ENCODE peak calls at places on chromosomes 13 and 19, in six cellular contexts. Y is breast epithelium, N is upper lobe of left lung, R is sigmoid colon, T is transverse colon, Q is H1. B is an unnamed sample.

GRCh38 chr19:41436664-41436951 is 3.1 kb downstream of the DMAC2 start:
- DNase-seq in Y (no peak), N (no peak), R (no peak), T (no peak), Q (no peak), B (no peak)

GRCh38 chr13:36382030-36382429 is 35.8 kb upstream of the SPART start:
- DNase-seq in Y (no peak), N (no peak), R (no peak), T (no peak), Q (no peak), B (no peak)

GRCh38 chr13:108929532-108929931 is 300.1 kb downstream of the MYO16 start:
- DNase-seq in Y (no peak), N (no peak), R (no peak), T (no peak), Q (no peak), B (no peak)

GRCh38 chr13:93660664-93661063 is 434.1 kb downstream of the GPC6 start:
- DNase-seq in Y (no peak), N (no peak), R (no peak), T (no peak), Q (no peak), B (no peak)

GRCh38 chr19:49895566-49896297 is 955 bp downstream of the IL4I1 start:
- DNase-seq in Y (no peak), N (no peak), R (no peak), T (no peak), Q (no peak), B (no peak)

GRCh38 chr13:79673993-79674377 is 193.0 kb downstream of the NDFIP2 start:
- DNase-seq in Y (no peak), N (no peak), R (no peak), T (no peak), Q (no peak), B (no peak)

GRCh38 chr19:54047626-54048025 is 16.1 kb downstream of the VSTM1 start:
- DNase-seq in Y (no peak), N (no peak), R (no peak), T (no peak), Q (no peak), B (no peak)

GRCh38 chr13:31968473-31968872 is 63.1 kb upstream of the FRY start:
- DNase-seq in Y (no peak), N (peak; percentile 68), R (no peak), T (peak; percentile 26), Q (no peak), B (no peak)

GRCh38 chr13:46152627-46153328 is 29.2 kb downstream of the LCP1 start:
- DNase-seq in Y (no peak), N (no peak), R (no peak), T (no peak), Q (no peak), B (no peak)

GRCh38 chr13:95497307-95497943 is 55.1 kb upstream of the CLDN10 start:
- DNase-seq in Y (no peak), N (no peak), R (no peak), T (no peak), Q (no peak), B (no peak)

GRCh38 chr13:98761126-98761978 is 8.9 kb upstream of the SLC15A1 start:
- DNase-seq in Y (no peak), N (no peak), R (no peak), T (no peak), Q (no peak), B (no peak)

GRCh38 chr13:99984463-99985242 is 3.1 kb downstream of the ZIC2 start:
- DNase-seq in Y (no peak), N (no peak), R (no peak), T (no peak), Q (peak; percentile 69), B (no peak)

GRCh38 chr19:1151917-1152601 is 22.0 kb downstream of the SBNO2 start:
- DNase-seq in Y (no peak), N (no peak), R (no peak), T (no peak), Q (no peak), B (no peak)

GRCh38 chr13:110690516-110690915 is 15.4 kb downstream of the CARS2 start:
- DNase-seq in Y (no peak), N (no peak), R (no peak), T (no peak), Q (no peak), B (no peak)

GRCh38 chr19:45881909-45882528 is 3.9 kb downstream of the IRF2BP1 start:
- DNase-seq in Y (no peak), N (no peak), R (no peak), T (peak; percentile 57), Q (peak; percentile 67), B (no peak)

GRCh38 chr19:47369923-47370625 is 21.0 kb downstream of the DHX34 start:
- DNase-seq in Y (no peak), N (peak; percentile 78), R (no peak), T (no peak), Q (no peak), B (no peak)

GRCh38 chr13:99178636-99179035 is 22.0 kb upstream of the UBAC2 start:
- DNase-seq in Y (no peak), N (no peak), R (no peak), T (no peak), Q (no peak), B (peak; percentile 62)

GRCh38 chr19:44745386-44745831 is 3.1 kb upstream of the BCL3 start:
- DNase-seq in Y (peak; percentile 66), N (peak; percentile 83), R (peak; percentile 88), T (peak; percentile 82), Q (no peak), B (no peak)

GRCh38 chr19:52112624-52113023 is 17.1 kb upstream of the ZNF841 start:
- DNase-seq in Y (no peak), N (no peak), R (no peak), T (no peak), Q (no peak), B (no peak)
- H3K9me3 ChIP-seq in Y (peaks cover 99% of the 10 kb centered on the region), N (peaks cover 99% of the 10 kb centered on the region), R (peaks cover 58% of the 10 kb centered on the region), T (peaks cover 96% of the 10 kb centered on the region), Q (peaks cover 84% of the 10 kb centered on the region), B (peaks cover 60% of the 10 kb centered on the region)

GRCh38 chr19:40433391-40434216 is 7.8 kb upstream of the SERTAD1 start:
- DNase-seq in Y (peak; percentile 87), N (peak; percentile 94), R (peak; percentile 97), T (peak; percentile 92), Q (peak; percentile 86), B (no peak)
- TF ChIP-seq POLR2AphosphoS5 in Y (peak; percentile 79), N (peak; percentile 59), R (peak; percentile 82), T (peak; percentile 69), Q (peak; percentile 36), B (peak; percentile 40)

GRCh38 chr13:20908714-20909497 is 6.4 kb upstream of the XPO4 start:
- DNase-seq in Y (no peak), N (no peak), R (no peak), T (no peak), Q (no peak), B (no peak)

GRCh38 chr13:20911037-20911436 is 8.5 kb upstream of the XPO4 start:
- DNase-seq in Y (no peak), N (no peak), R (no peak), T (no peak), Q (no peak), B (no peak)
- H3K9me3 ChIP-seq in Y (no peaks in the 10 kb centered on the region), N (no peaks in the 10 kb centered on the region), R (no peaks in the 10 kb centered on the region), T (no peaks in the 10 kb centered on the region), Q (peaks cover 3% of the 10 kb centered on the region), B (no peaks in the 10 kb centered on the region)

GRCh38 chr19:38122402-38123093 is 101.5 kb downstream of the DPF1 start:
- DNase-seq in Y (no peak), N (no peak), R (no peak), T (no peak), Q (no peak), B (no peak)
- TF ChIP-seq POLR2AphosphoS5 in Y (no peak), N (no peak), R (no peak), T (no peak), Q (no peak), B (no peak)

GRCh38 chr19:23055946-23056345 is 53.0 kb upstream of the ZNF728 start:
- DNase-seq in Y (no peak), N (no peak), R (no peak), T (no peak), Q (no peak), B (no peak)

GRCh38 chr19:23049256-23049655 is 46.3 kb upstream of the ZNF728 start:
- DNase-seq in Y (no peak), N (no peak), R (no peak), T (no peak), Q (no peak), B (no peak)

GRCh38 chr19:23055501-23055900 is 52.5 kb upstream of the ZNF728 start:
- DNase-seq in Y (no peak), N (no peak), R (no peak), T (no peak), Q (no peak), B (no peak)

GRCh38 chr19:23054456-23054855 is 51.5 kb upstream of the ZNF728 start:
- DNase-seq in Y (no peak), N (no peak), R (no peak), T (no peak), Q (no peak), B (no peak)

DNA sequence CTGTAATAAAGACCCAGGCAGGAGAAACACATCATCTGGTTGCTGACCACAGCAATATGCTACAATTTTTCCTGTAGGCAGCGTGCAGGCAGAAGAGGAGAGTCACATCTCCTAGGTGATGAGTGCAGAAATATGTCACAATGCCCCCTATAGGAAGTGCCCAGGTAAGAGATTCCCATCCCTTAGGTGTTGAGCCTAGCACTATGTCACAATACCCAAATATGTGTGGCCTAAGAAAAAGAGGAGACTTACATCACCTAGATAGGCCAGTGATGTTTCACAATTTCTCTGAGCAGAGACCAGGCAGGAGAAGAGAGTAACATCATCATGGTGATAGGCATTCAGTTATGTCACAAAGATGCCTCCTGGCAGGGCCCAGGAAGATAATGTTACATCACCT is 49.4 kb upstream of the ZNF728 start:
- DNase-seq in Y (no peak), N (no peak), R (no peak), T (no peak), Q (no peak), B (no peak)
- H3K9me3 ChIP-seq in Y (no peaks in the 10 kb centered on the region), N (no peaks in the 10 kb centered on the region), R (no peaks in the 10 kb centered on the region), T (no peaks in the 10 kb centered on the region), Q (peaks cover 83% of the 10 kb centered on the region), B (no peaks in the 10 kb centered on the region)

DNA sequence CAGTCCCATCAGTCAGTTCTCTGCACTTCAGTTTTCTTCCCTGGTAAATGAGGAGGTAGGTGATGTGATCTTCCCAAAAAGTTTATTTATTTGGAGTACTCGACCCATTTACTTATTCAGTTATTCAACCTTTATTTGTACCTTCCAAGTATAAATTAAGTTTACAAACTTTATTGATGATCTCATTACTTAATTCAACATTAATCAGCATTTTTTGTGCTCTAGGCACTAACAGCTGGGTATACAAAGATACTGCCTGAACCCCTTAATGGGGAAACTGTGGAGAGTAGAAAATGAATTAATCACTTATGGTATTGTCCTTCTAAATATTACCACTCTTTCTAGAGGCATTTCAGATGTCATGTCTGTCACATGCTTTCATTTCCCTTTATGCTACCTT is 293.3 kb downstream of the DLEU7 start:
- DNase-seq in Y (no peak), N (no peak), R (no peak), T (no peak), Q (no peak), B (no peak)
- TF ChIP-seq POLR2AphosphoS5 in Y (no peak), N (no peak), R (no peak), T (no peak), Q (no peak), B (no peak)

B was measured in vagina.